ENCODE peak calls at places on chromosomes 16 and 17, in ten cellular contexts. P, Q, C, K, U, E, X, Y, R and F are unnamed samples.

GRCh38 chr16:2365895-2366294 is 25.4 kb upstream of the ABCA3 start:
- DNase-seq in P (peak), Q (no peak), C (no peak), K (no peak), U (peak), E (no peak), X (no peak), Y (peak), R (no peak), F (no peak)

GRCh38 chr17:70916469-70916868 is 747.1 kb downstream of the KCNJ2 start:
- DNase-seq in P (no peak), Q (no peak), C (no peak), K (no peak), U (no peak), E (no peak), X (no peak), Y (no peak), R (no peak), F (no peak)

GRCh38 chr17:74677558-74678466 is 34.9 kb downstream of the CD300LF start:
- DNase-seq in P (no peak), Q (no peak), C (no peak), K (peak), U (no peak), E (no peak), X (no peak), Y (peak), R (no peak), F (no peak)

GRCh38 chr17:5422505-5422904 is 2.5 kb downstream of the RPAIN start:
- DNase-seq in P (peak), Q (no peak), C (no peak), K (no peak), U (peak), E (no peak), X (no peak), Y (peak), R (no peak), F (no peak)

GRCh38 chr16:15658149-15658548 is 8.1 kb downstream of the NDE1 start:
- DNase-seq in P (no peak), Q (no peak), C (no peak), K (no peak), U (no peak), E (no peak), X (no peak), Y (no peak), R (no peak), F (no peak)

GRCh38 chr16:88292007-88292940 is 90.5 kb upstream of the ZNF469 start:
- DNase-seq in P (no peak), Q (peak), C (no peak), K (no peak), U (no peak), E (no peak), X (no peak), Y (no peak), R (no peak), F (no peak)

GRCh38 chr17:63516910-63517824 is 6.0 kb upstream of the KCNH6 start:
- DNase-seq in P (peak), Q (no peak), C (no peak), K (no peak), U (no peak), E (no peak), X (no peak), Y (peak), R (no peak), F (no peak)

GRCh38 chr16:3086596-3087242 is 12.4 kb downstream of the ZSCAN10 start:
- DNase-seq in P (no peak), Q (no peak), C (no peak), K (no peak), U (no peak), E (no peak), X (no peak), Y (no peak), R (no peak), F (no peak)

GRCh38 chr17:1545618-1546017 is 17.0 kb downstream of the PITPNA start:
- DNase-seq in P (no peak), Q (no peak), C (no peak), K (no peak), U (no peak), E (no peak), X (no peak), Y (peak), R (no peak), F (no peak)

GRCh38 chr17:5562661-5563360 is 21.5 kb downstream of the NLRP1 start:
- DNase-seq in P (no peak), Q (no peak), C (no peak), K (no peak), U (no peak), E (no peak), X (peak), Y (no peak), R (no peak), F (no peak)

GRCh38 chr17:58576679-58577367 is 62.4 kb upstream of the MTMR4 start:
- DNase-seq in P (no peak), Q (no peak), C (no peak), K (no peak), U (no peak), E (no peak), X (no peak), Y (peak), R (no peak), F (no peak)

GRCh38 chr16:55512941-55513340 is 4.1 kb downstream of the LPCAT2 start:
- DNase-seq in P (no peak), Q (no peak), C (no peak), K (no peak), U (no peak), E (no peak), X (no peak), Y (no peak), R (no peak), F (no peak)

GRCh38 chr17:78315355-78316114 is 44.3 kb downstream of the SOCS3 start:
- DNase-seq in P (no peak), Q (peak), C (no peak), K (peak), U (peak), E (no peak), X (no peak), Y (peak), R (no peak), F (no peak)

GRCh38 chr16:19486744-19487325 is 35.1 kb downstream of the GDE1 start:
- DNase-seq in P (no peak), Q (no peak), C (no peak), K (no peak), U (no peak), E (no peak), X (no peak), Y (no peak), R (no peak), F (no peak)

GRCh38 chr17:49582789-49583188 is 7.1 kb downstream of the NXPH3 start:
- DNase-seq in P (no peak), Q (no peak), C (no peak), K (no peak), U (no peak), E (no peak), X (no peak), Y (peak), R (no peak), F (no peak)

GRCh38 chr17:50675627-50676026 is 32.1 kb downstream of the ANKRD40 start:
- DNase-seq in P (no peak), Q (no peak), C (no peak), K (no peak), U (no peak), E (no peak), X (no peak), Y (no peak), R (no peak), F (no peak)

GRCh38 chr17:46191332-46192210 is 1.7 kb downstream of the KANSL1 start:
- DNase-seq in P (no peak), Q (no peak), C (peak), K (no peak), U (no peak), E (no peak), X (peak), Y (peak), R (no peak), F (peak)

GRCh38 chr17:68053237-68054030 is 17.9 kb downstream of the KPNA2 start:
- DNase-seq in P (no peak), Q (peak), C (no peak), K (no peak), U (no peak), E (no peak), X (no peak), Y (no peak), R (no peak), F (no peak)

GRCh38 chr16:77435240-77435819 is 496 bp upstream of the ADAMTS18 start:
- DNase-seq in P (no peak), Q (no peak), C (peak), K (no peak), U (no peak), E (no peak), X (no peak), Y (no peak), R (no peak), F (no peak)

GRCh38 chr16:27529962-27530361 is 19.8 kb downstream of the GTF3C1 start:
- DNase-seq in P (peak), Q (no peak), C (no peak), K (no peak), U (no peak), E (no peak), X (no peak), Y (peak), R (no peak), F (no peak)